ENCODE peak calls at places on chromosome 3, in ten cellular contexts. One of them, this sample, is unnamed.

GRCh38 chr3:134312873-134313838 is 61.1 kb downstream of the AMOTL2 start:
- DNase-seq in EH: peak; percentile 90
- DNase-seq in hypothalamus: no peak
- DNase-seq in CD8-positive, alpha-beta memory T cell: no peak
- DNase-seq in activated naive CD8-positive, alpha-beta T cell treated with anti-CD3 and anti-CD28 coated beads, Interleukin-2, amount 50 U/mL, for 24 hours: no peak
- DNase-seq in pancreas: peak; percentile 77
- DNase-seq in stimulated activated naive B cell treated with anti-CD40 and anti-IgM and Interleukin-4, amounts not matched to agents 10 μg/mL and 1 μg/mL and 100 μg/mL, for 72 hours: no peak
- DNase-seq in COR-L47: no peak
- DNase-seq in NCI-H1048: no peak
- DNase-seq in heart left ventricle: peak; percentile 84
- DNase-seq in this sample: no peak

GRCh38 chr3:33385423-33385822 is 54.8 kb downstream of the UBP1 start:
- DNase-seq in pancreas: no peak
- DNase-seq in hypothalamus: no peak
- DNase-seq in heart left ventricle: no peak
- DNase-seq in COR-L47: no peak
- DNase-seq in EH: no peak
- DNase-seq in NCI-H1048: no peak
- DNase-seq in activated naive CD8-positive, alpha-beta T cell treated with anti-CD3 and anti-CD28 coated beads, Interleukin-2, amount 50 U/mL, for 24 hours: peak; percentile 51
- DNase-seq in CD8-positive, alpha-beta memory T cell: no peak
- DNase-seq in stimulated activated naive B cell treated with anti-CD40 and anti-IgM and Interleukin-4, amounts not matched to agents 10 μg/mL and 1 μg/mL and 100 μg/mL, for 72 hours: no peak
- DNase-seq in this sample: no peak

GRCh38 chr3:121481116-121481895 is 64.5 kb downstream of the POLQ start:
- DNase-seq in NCI-H1048: no peak
- DNase-seq in CD8-positive, alpha-beta memory T cell: no peak
- DNase-seq in pancreas: no peak
- DNase-seq in activated naive CD8-positive, alpha-beta T cell treated with anti-CD3 and anti-CD28 coated beads, Interleukin-2, amount 50 U/mL, for 24 hours: no peak
- DNase-seq in heart left ventricle: no peak
- DNase-seq in hypothalamus: no peak
- DNase-seq in EH: peak; percentile 84
- DNase-seq in COR-L47: no peak
- DNase-seq in stimulated activated naive B cell treated with anti-CD40 and anti-IgM and Interleukin-4, amounts not matched to agents 10 μg/mL and 1 μg/mL and 100 μg/mL, for 72 hours: no peak
- DNase-seq in this sample: no peak

GRCh38 chr3:119297169-119297568 is 3.0 kb downstream of the ARHGAP31 start:
- DNase-seq in COR-L47: no peak
- DNase-seq in CD8-positive, alpha-beta memory T cell: no peak
- DNase-seq in stimulated activated naive B cell treated with anti-CD40 and anti-IgM and Interleukin-4, amounts not matched to agents 10 μg/mL and 1 μg/mL and 100 μg/mL, for 72 hours: no peak
- DNase-seq in pancreas: no peak
- DNase-seq in NCI-H1048: no peak
- DNase-seq in activated naive CD8-positive, alpha-beta T cell treated with anti-CD3 and anti-CD28 coated beads, Interleukin-2, amount 50 U/mL, for 24 hours: no peak
- DNase-seq in hypothalamus: no peak
- DNase-seq in EH: peak; percentile 72
- DNase-seq in heart left ventricle: peak; percentile 59
- DNase-seq in this sample: no peak

GRCh38 chr3:185900228-185900627 is 37.6 kb downstream of the TRA2B start:
- DNase-seq in heart left ventricle: peak; percentile 52
- DNase-seq in COR-L47: no peak
- DNase-seq in hypothalamus: no peak
- DNase-seq in stimulated activated naive B cell treated with anti-CD40 and anti-IgM and Interleukin-4, amounts not matched to agents 10 μg/mL and 1 μg/mL and 100 μg/mL, for 72 hours: no peak
- DNase-seq in activated naive CD8-positive, alpha-beta T cell treated with anti-CD3 and anti-CD28 coated beads, Interleukin-2, amount 50 U/mL, for 24 hours: no peak
- DNase-seq in pancreas: no peak
- DNase-seq in CD8-positive, alpha-beta memory T cell: no peak
- DNase-seq in NCI-H1048: no peak
- DNase-seq in EH: peak; percentile 95
- DNase-seq in this sample: peak; percentile 57

GRCh38 chr3:111692593-111693552 is 97.7 kb upstream of the ZBED2 start:
- DNase-seq in EH: no peak
- DNase-seq in COR-L47: no peak
- DNase-seq in CD8-positive, alpha-beta memory T cell: no peak
- DNase-seq in stimulated activated naive B cell treated with anti-CD40 and anti-IgM and Interleukin-4, amounts not matched to agents 10 μg/mL and 1 μg/mL and 100 μg/mL, for 72 hours: no peak
- DNase-seq in activated naive CD8-positive, alpha-beta T cell treated with anti-CD3 and anti-CD28 coated beads, Interleukin-2, amount 50 U/mL, for 24 hours: no peak
- DNase-seq in heart left ventricle: peak; percentile 64
- DNase-seq in NCI-H1048: no peak
- DNase-seq in pancreas: no peak
- DNase-seq in hypothalamus: no peak
- DNase-seq in this sample: no peak

GRCh38 chr3:151263126-151263525 is 15.2 kb downstream of the P2RY14 start:
- DNase-seq in EH: no peak
- DNase-seq in heart left ventricle: no peak
- DNase-seq in stimulated activated naive B cell treated with anti-CD40 and anti-IgM and Interleukin-4, amounts not matched to agents 10 μg/mL and 1 μg/mL and 100 μg/mL, for 72 hours: no peak
- DNase-seq in COR-L47: no peak
- DNase-seq in pancreas: no peak
- DNase-seq in hypothalamus: no peak
- DNase-seq in NCI-H1048: no peak
- DNase-seq in activated naive CD8-positive, alpha-beta T cell treated with anti-CD3 and anti-CD28 coated beads, Interleukin-2, amount 50 U/mL, for 24 hours: no peak
- DNase-seq in CD8-positive, alpha-beta memory T cell: no peak
- DNase-seq in this sample: no peak

GRCh38 chr3:188458761-188459160 is 304.8 kb downstream of the LPP start:
- DNase-seq in EH: peak; percentile 42
- DNase-seq in NCI-H1048: no peak
- DNase-seq in stimulated activated naive B cell treated with anti-CD40 and anti-IgM and Interleukin-4, amounts not matched to agents 10 μg/mL and 1 μg/mL and 100 μg/mL, for 72 hours: no peak
- DNase-seq in pancreas: no peak
- DNase-seq in COR-L47: no peak
- DNase-seq in hypothalamus: no peak
- DNase-seq in CD8-positive, alpha-beta memory T cell: no peak
- DNase-seq in heart left ventricle: no peak
- DNase-seq in activated naive CD8-positive, alpha-beta T cell treated with anti-CD3 and anti-CD28 coated beads, Interleukin-2, amount 50 U/mL, for 24 hours: no peak
- DNase-seq in this sample: no peak

GRCh38 chr3:22117751-22118346 is 366.8 kb upstream of the ZNF385D start:
- DNase-seq in hypothalamus: no peak
- DNase-seq in EH: peak; percentile 53
- DNase-seq in pancreas: no peak
- DNase-seq in COR-L47: no peak
- DNase-seq in CD8-positive, alpha-beta memory T cell: no peak
- DNase-seq in stimulated activated naive B cell treated with anti-CD40 and anti-IgM and Interleukin-4, amounts not matched to agents 10 μg/mL and 1 μg/mL and 100 μg/mL, for 72 hours: no peak
- DNase-seq in activated naive CD8-positive, alpha-beta T cell treated with anti-CD3 and anti-CD28 coated beads, Interleukin-2, amount 50 U/mL, for 24 hours: no peak
- DNase-seq in NCI-H1048: no peak
- DNase-seq in heart left ventricle: no peak
- DNase-seq in this sample: peak; percentile 3

GRCh38 chr3:197303452-197303851 is 5.0 kb upstream of the DLG1 start:
- DNase-seq in pancreas: no peak
- DNase-seq in activated naive CD8-positive, alpha-beta T cell treated with anti-CD3 and anti-CD28 coated beads, Interleukin-2, amount 50 U/mL, for 24 hours: no peak
- DNase-seq in heart left ventricle: no peak
- DNase-seq in COR-L47: no peak
- DNase-seq in CD8-positive, alpha-beta memory T cell: no peak
- DNase-seq in hypothalamus: no peak
- DNase-seq in stimulated activated naive B cell treated with anti-CD40 and anti-IgM and Interleukin-4, amounts not matched to agents 10 μg/mL and 1 μg/mL and 100 μg/mL, for 72 hours: no peak
- DNase-seq in EH: no peak
- DNase-seq in NCI-H1048: no peak
- DNase-seq in this sample: no peak

GRCh38 chr3:178584722-178585121 is 48.5 kb downstream of the KCNMB2 start:
- DNase-seq in activated naive CD8-positive, alpha-beta T cell treated with anti-CD3 and anti-CD28 coated beads, Interleukin-2, amount 50 U/mL, for 24 hours: no peak
- DNase-seq in heart left ventricle: no peak
- DNase-seq in COR-L47: peak; percentile 76
- DNase-seq in EH: no peak
- DNase-seq in stimulated activated naive B cell treated with anti-CD40 and anti-IgM and Interleukin-4, amounts not matched to agents 10 μg/mL and 1 μg/mL and 100 μg/mL, for 72 hours: no peak
- DNase-seq in hypothalamus: no peak
- DNase-seq in pancreas: no peak
- DNase-seq in CD8-positive, alpha-beta memory T cell: no peak
- DNase-seq in NCI-H1048: no peak
- DNase-seq in this sample: no peak

GRCh38 chr3:65878831-65879230 is 159.9 kb downstream of the MAGI1 start:
- DNase-seq in EH: no peak
- DNase-seq in activated naive CD8-positive, alpha-beta T cell treated with anti-CD3 and anti-CD28 coated beads, Interleukin-2, amount 50 U/mL, for 24 hours: no peak
- DNase-seq in CD8-positive, alpha-beta memory T cell: no peak
- DNase-seq in stimulated activated naive B cell treated with anti-CD40 and anti-IgM and Interleukin-4, amounts not matched to agents 10 μg/mL and 1 μg/mL and 100 μg/mL, for 72 hours: no peak
- DNase-seq in NCI-H1048: no peak
- DNase-seq in COR-L47: no peak
- DNase-seq in heart left ventricle: no peak
- DNase-seq in hypothalamus: no peak
- DNase-seq in pancreas: no peak
- DNase-seq in this sample: no peak

GRCh38 chr3:33940736-33941135 is 142.3 kb downstream of the PDCD6IP start:
- DNase-seq in CD8-positive, alpha-beta memory T cell: no peak
- DNase-seq in pancreas: no peak
- DNase-seq in heart left ventricle: no peak
- DNase-seq in activated naive CD8-positive, alpha-beta T cell treated with anti-CD3 and anti-CD28 coated beads, Interleukin-2, amount 50 U/mL, for 24 hours: no peak
- DNase-seq in EH: no peak
- DNase-seq in hypothalamus: no peak
- DNase-seq in stimulated activated naive B cell treated with anti-CD40 and anti-IgM and Interleukin-4, amounts not matched to agents 10 μg/mL and 1 μg/mL and 100 μg/mL, for 72 hours: no peak
- DNase-seq in COR-L47: no peak
- DNase-seq in NCI-H1048: no peak
- DNase-seq in this sample: no peak

GRCh38 chr3:139202226-139202958 is 141.4 kb upstream of the MRPS22 start:
- DNase-seq in heart left ventricle: no peak
- DNase-seq in pancreas: peak; percentile 74
- DNase-seq in NCI-H1048: no peak
- DNase-seq in hypothalamus: peak; percentile 7
- DNase-seq in EH: peak; percentile 11
- DNase-seq in CD8-positive, alpha-beta memory T cell: no peak
- DNase-seq in COR-L47: peak; percentile 16
- DNase-seq in stimulated activated naive B cell treated with anti-CD40 and anti-IgM and Interleukin-4, amounts not matched to agents 10 μg/mL and 1 μg/mL and 100 μg/mL, for 72 hours: no peak
- DNase-seq in activated naive CD8-positive, alpha-beta T cell treated with anti-CD3 and anti-CD28 coated beads, Interleukin-2, amount 50 U/mL, for 24 hours: no peak
- DNase-seq in this sample: no peak

GRCh38 chr3:33687406-33688010 is 30.5 kb downstream of the CLASP2 start:
- DNase-seq in EH: peak; percentile 71
- DNase-seq in activated naive CD8-positive, alpha-beta T cell treated with anti-CD3 and anti-CD28 coated beads, Interleukin-2, amount 50 U/mL, for 24 hours: no peak
- DNase-seq in stimulated activated naive B cell treated with anti-CD40 and anti-IgM and Interleukin-4, amounts not matched to agents 10 μg/mL and 1 μg/mL and 100 μg/mL, for 72 hours: no peak
- DNase-seq in CD8-positive, alpha-beta memory T cell: no peak
- DNase-seq in heart left ventricle: no peak
- DNase-seq in COR-L47: no peak
- DNase-seq in NCI-H1048: no peak
- DNase-seq in hypothalamus: no peak
- DNase-seq in pancreas: no peak
- DNase-seq in this sample: no peak

GRCh38 chr3:126956361-126956760 is 26.6 kb upstream of the PLXNA1 start:
- DNase-seq in NCI-H1048: no peak
- DNase-seq in CD8-positive, alpha-beta memory T cell: no peak
- DNase-seq in COR-L47: no peak
- DNase-seq in EH: no peak
- DNase-seq in hypothalamus: no peak
- DNase-seq in pancreas: no peak
- DNase-seq in stimulated activated naive B cell treated with anti-CD40 and anti-IgM and Interleukin-4, amounts not matched to agents 10 μg/mL and 1 μg/mL and 100 μg/mL, for 72 hours: no peak
- DNase-seq in heart left ventricle: no peak
- DNase-seq in activated naive CD8-positive, alpha-beta T cell treated with anti-CD3 and anti-CD28 coated beads, Interleukin-2, amount 50 U/mL, for 24 hours: no peak
- DNase-seq in this sample: no peak

GRCh38 chr3:27614592-27614991 is 107.5 kb downstream of the EOMES start:
- DNase-seq in pancreas: no peak
- DNase-seq in stimulated activated naive B cell treated with anti-CD40 and anti-IgM and Interleukin-4, amounts not matched to agents 10 μg/mL and 1 μg/mL and 100 μg/mL, for 72 hours: no peak
- DNase-seq in heart left ventricle: no peak
- DNase-seq in NCI-H1048: no peak
- DNase-seq in activated naive CD8-positive, alpha-beta T cell treated with anti-CD3 and anti-CD28 coated beads, Interleukin-2, amount 50 U/mL, for 24 hours: no peak
- DNase-seq in EH: no peak
- DNase-seq in hypothalamus: no peak
- DNase-seq in CD8-positive, alpha-beta memory T cell: no peak
- DNase-seq in COR-L47: no peak
- DNase-seq in this sample: no peak

GRCh38 chr3:172174396-172175253 is 135.2 kb downstream of the FNDC3B start:
- DNase-seq in pancreas: no peak
- DNase-seq in COR-L47: no peak
- DNase-seq in hypothalamus: no peak
- DNase-seq in stimulated activated naive B cell treated with anti-CD40 and anti-IgM and Interleukin-4, amounts not matched to agents 10 μg/mL and 1 μg/mL and 100 μg/mL, for 72 hours: no peak
- DNase-seq in activated naive CD8-positive, alpha-beta T cell treated with anti-CD3 and anti-CD28 coated beads, Interleukin-2, amount 50 U/mL, for 24 hours: no peak
- DNase-seq in EH: no peak
- DNase-seq in CD8-positive, alpha-beta memory T cell: no peak
- DNase-seq in heart left ventricle: no peak
- DNase-seq in NCI-H1048: no peak
- DNase-seq in this sample: no peak